ENCODE peak calls at places on chromosome 6, in nine cellular contexts. One of them, this sample, is unnamed.

GRCh38 chr6:6657820-6658217 is 69.3 kb downstream of the LY86 start:
- DNase-seq in A673: no peak
- DNase-seq in Calu3: no peak
- DNase-seq in psoas muscle: no peak
- DNase-seq in heart left ventricle: no peak
- DNase-seq in fibroblast of pulmonary artery: no peak
- DNase-seq in astrocyte of the spinal cord: no peak
- DNase-seq in fibroblast of mammary gland: no peak
- DNase-seq in bronchial epithelial cell: no peak
- DNase-seq in this sample: no peak

GRCh38 chr6:104955927-104956662 is 812 bp upstream of the LIN28B start:
- DNase-seq in heart left ventricle: no peak
- DNase-seq in psoas muscle: no peak
- DNase-seq in bronchial epithelial cell: no peak
- DNase-seq in fibroblast of pulmonary artery: no peak
- DNase-seq in fibroblast of mammary gland: no peak
- DNase-seq in A673: peak
- DNase-seq in astrocyte of the spinal cord: no peak
- DNase-seq in Calu3: no peak
- DNase-seq in this sample: no peak

GRCh38 chr6:122401104-122401503 is 1.7 kb downstream of the HSF2 start:
- DNase-seq in fibroblast of pulmonary artery: no peak
- DNase-seq in fibroblast of mammary gland: no peak
- DNase-seq in Calu3: no peak
- DNase-seq in bronchial epithelial cell: no peak
- DNase-seq in heart left ventricle: no peak
- DNase-seq in astrocyte of the spinal cord: no peak
- DNase-seq in psoas muscle: no peak
- DNase-seq in A673: no peak
- DNase-seq in this sample: no peak

GRCh38 chr6:165922309-165922794 is 245.3 kb downstream of the TBXT start:
- DNase-seq in A673: no peak
- DNase-seq in psoas muscle: no peak
- DNase-seq in bronchial epithelial cell: no peak
- DNase-seq in fibroblast of mammary gland: no peak
- DNase-seq in heart left ventricle: no peak
- DNase-seq in fibroblast of pulmonary artery: peak
- DNase-seq in astrocyte of the spinal cord: peak
- DNase-seq in Calu3: no peak
- DNase-seq in this sample: no peak

GRCh38 chr6:74931567-74931966 is 274.3 kb downstream of the COL12A1 start:
- DNase-seq in fibroblast of mammary gland: peak
- DNase-seq in A673: no peak
- DNase-seq in heart left ventricle: no peak
- DNase-seq in astrocyte of the spinal cord: peak
- DNase-seq in Calu3: no peak
- DNase-seq in bronchial epithelial cell: peak
- DNase-seq in psoas muscle: no peak
- DNase-seq in fibroblast of pulmonary artery: peak
- DNase-seq in this sample: no peak

GRCh38 chr6:12613819-12614218 is 102.7 kb upstream of the PHACTR1 start:
- DNase-seq in Calu3: no peak
- DNase-seq in fibroblast of pulmonary artery: peak
- DNase-seq in fibroblast of mammary gland: no peak
- DNase-seq in heart left ventricle: no peak
- DNase-seq in A673: no peak
- DNase-seq in bronchial epithelial cell: no peak
- DNase-seq in psoas muscle: no peak
- DNase-seq in astrocyte of the spinal cord: no peak
- DNase-seq in this sample: no peak

GRCh38 chr6:151494235-151494950 is 576 bp downstream of the CCDC170 start:
- DNase-seq in astrocyte of the spinal cord: peak
- DNase-seq in psoas muscle: peak
- DNase-seq in Calu3: peak
- DNase-seq in A673: peak
- DNase-seq in fibroblast of pulmonary artery: no peak
- DNase-seq in fibroblast of mammary gland: peak
- DNase-seq in heart left ventricle: peak
- DNase-seq in bronchial epithelial cell: peak
- DNase-seq in this sample: no peak

GRCh38 chr6:129022011-129022553 is 139.1 kb downstream of the LAMA2 start:
- DNase-seq in fibroblast of mammary gland: no peak
- DNase-seq in heart left ventricle: no peak
- DNase-seq in Calu3: no peak
- DNase-seq in bronchial epithelial cell: no peak
- DNase-seq in astrocyte of the spinal cord: no peak
- DNase-seq in A673: no peak
- DNase-seq in fibroblast of pulmonary artery: no peak
- DNase-seq in psoas muscle: no peak
- DNase-seq in this sample: no peak

GRCh38 chr6:125974214-125974866 is 12.0 kb upstream of the TRMT11 start:
- DNase-seq in Calu3: no peak
- DNase-seq in A673: peak
- DNase-seq in fibroblast of pulmonary artery: peak
- DNase-seq in bronchial epithelial cell: peak
- DNase-seq in astrocyte of the spinal cord: peak
- DNase-seq in fibroblast of mammary gland: peak
- DNase-seq in psoas muscle: no peak
- DNase-seq in heart left ventricle: no peak
- DNase-seq in this sample: no peak

GRCh38 chr6:154448448-154449096 is 61.9 kb downstream of the CNKSR3 start:
- DNase-seq in psoas muscle: no peak
- DNase-seq in heart left ventricle: no peak
- DNase-seq in A673: peak
- DNase-seq in fibroblast of mammary gland: peak
- DNase-seq in Calu3: no peak
- DNase-seq in fibroblast of pulmonary artery: peak
- DNase-seq in astrocyte of the spinal cord: peak
- DNase-seq in bronchial epithelial cell: peak
- DNase-seq in this sample: no peak

GRCh38 chr6:75334266-75335040 is 49.9 kb upstream of the TMEM30A start:
- DNase-seq in bronchial epithelial cell: peak
- DNase-seq in fibroblast of mammary gland: peak
- DNase-seq in psoas muscle: no peak
- DNase-seq in astrocyte of the spinal cord: peak
- DNase-seq in heart left ventricle: no peak
- DNase-seq in Calu3: no peak
- DNase-seq in fibroblast of pulmonary artery: peak
- DNase-seq in A673: peak
- DNase-seq in this sample: no peak

GRCh38 chr6:153231048-153231635 is 100.1 kb upstream of the RGS17 start:
- DNase-seq in psoas muscle: peak
- DNase-seq in astrocyte of the spinal cord: peak
- DNase-seq in A673: peak
- DNase-seq in heart left ventricle: peak
- DNase-seq in fibroblast of pulmonary artery: peak
- DNase-seq in Calu3: peak
- DNase-seq in bronchial epithelial cell: peak
- DNase-seq in fibroblast of mammary gland: peak
- DNase-seq in this sample: peak

GRCh38 chr6:41459738-41460137 is 86.4 kb upstream of the FOXP4 start:
- DNase-seq in psoas muscle: no peak
- DNase-seq in A673: no peak
- DNase-seq in heart left ventricle: no peak
- DNase-seq in astrocyte of the spinal cord: no peak
- DNase-seq in fibroblast of pulmonary artery: no peak
- DNase-seq in Calu3: no peak
- DNase-seq in fibroblast of mammary gland: no peak
- DNase-seq in bronchial epithelial cell: no peak
- DNase-seq in this sample: no peak

GRCh38 chr6:37651991-37652390 is 45.7 kb downstream of the MDGA1 start:
- DNase-seq in A673: no peak
- DNase-seq in astrocyte of the spinal cord: no peak
- DNase-seq in bronchial epithelial cell: no peak
- DNase-seq in fibroblast of mammary gland: no peak
- DNase-seq in heart left ventricle: no peak
- DNase-seq in Calu3: no peak
- DNase-seq in psoas muscle: no peak
- DNase-seq in fibroblast of pulmonary artery: no peak
- DNase-seq in this sample: no peak

GRCh38 chr6:37646986-37647764 is 50.5 kb downstream of the MDGA1 start:
- DNase-seq in heart left ventricle: no peak
- DNase-seq in A673: no peak
- DNase-seq in astrocyte of the spinal cord: no peak
- DNase-seq in bronchial epithelial cell: no peak
- DNase-seq in fibroblast of mammary gland: no peak
- DNase-seq in fibroblast of pulmonary artery: no peak
- DNase-seq in psoas muscle: no peak
- DNase-seq in Calu3: no peak
- DNase-seq in this sample: no peak

GRCh38 chr6:37648465-37649330 is 49.0 kb downstream of the MDGA1 start:
- DNase-seq in fibroblast of mammary gland: no peak
- DNase-seq in bronchial epithelial cell: peak
- DNase-seq in psoas muscle: no peak
- DNase-seq in astrocyte of the spinal cord: no peak
- DNase-seq in fibroblast of pulmonary artery: no peak
- DNase-seq in A673: no peak
- DNase-seq in heart left ventricle: no peak
- DNase-seq in Calu3: no peak
- DNase-seq in this sample: no peak

GRCh38 chr6:37647765-37648085 is 50.0 kb downstream of the MDGA1 start:
- DNase-seq in Calu3: no peak
- DNase-seq in fibroblast of pulmonary artery: no peak
- DNase-seq in psoas muscle: no peak
- DNase-seq in bronchial epithelial cell: no peak
- DNase-seq in astrocyte of the spinal cord: no peak
- DNase-seq in fibroblast of mammary gland: no peak
- DNase-seq in heart left ventricle: no peak
- DNase-seq in A673: no peak
- DNase-seq in this sample: no peak

GRCh38 chr6:37650071-37650481 is 47.6 kb downstream of the MDGA1 start:
- DNase-seq in heart left ventricle: no peak
- DNase-seq in psoas muscle: no peak
- DNase-seq in fibroblast of pulmonary artery: no peak
- DNase-seq in fibroblast of mammary gland: no peak
- DNase-seq in astrocyte of the spinal cord: no peak
- DNase-seq in bronchial epithelial cell: no peak
- DNase-seq in Calu3: no peak
- DNase-seq in A673: no peak
- DNase-seq in this sample: peak
- TF ChIP-seq CTCF in heart left ventricle: no peak
- TF ChIP-seq CTCF in psoas muscle: no peak
- TF ChIP-seq CTCF in fibroblast of pulmonary artery: no peak
- TF ChIP-seq CTCF in fibroblast of mammary gland: no peak
- TF ChIP-seq CTCF in astrocyte of the spinal cord: peak
- TF ChIP-seq CTCF in bronchial epithelial cell: peak
- TF ChIP-seq CTCF in Calu3: no peak
- TF ChIP-seq CTCF in A673: no peak
- TF ChIP-seq CTCF in this sample: no peak

DNA sequence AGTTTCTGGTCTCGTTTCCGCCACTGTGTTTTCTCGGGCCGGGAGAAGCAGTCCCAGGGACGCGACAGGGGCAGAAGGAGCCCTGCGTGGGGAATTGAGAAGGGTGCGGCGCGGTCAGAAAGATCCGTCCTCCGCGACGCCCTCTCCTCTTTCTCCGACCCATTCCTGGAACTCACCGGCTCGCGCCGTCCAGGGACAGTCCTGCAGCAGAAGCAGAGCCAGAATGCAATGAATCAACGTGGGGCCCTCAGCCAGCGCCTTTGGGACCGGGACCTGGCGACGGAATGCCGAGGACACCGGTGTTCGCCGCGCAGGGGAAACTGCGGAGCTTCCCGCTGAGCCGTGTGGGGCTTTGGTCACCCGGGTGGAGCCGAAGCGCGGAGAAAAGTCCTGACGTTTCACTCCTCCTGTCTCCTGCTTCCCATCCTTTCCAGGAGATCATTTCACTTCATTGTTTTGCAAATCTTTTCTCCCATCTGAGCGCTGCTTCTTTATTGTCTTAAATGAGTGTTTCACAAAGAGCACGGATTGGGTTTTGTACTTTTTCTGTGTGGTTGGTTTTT is 26.4 kb downstream of the ULBP1 start:
- DNase-seq in psoas muscle: no peak
- DNase-seq in bronchial epithelial cell: no peak
- DNase-seq in astrocyte of the spinal cord: no peak
- DNase-seq in Calu3: no peak
- DNase-seq in A673: no peak
- DNase-seq in heart left ventricle: no peak
- DNase-seq in fibroblast of pulmonary artery: no peak
- DNase-seq in fibroblast of mammary gland: no peak
- DNase-seq in this sample: no peak
- TF ChIP-seq CTCF in psoas muscle: no peak
- TF ChIP-seq CTCF in bronchial epithelial cell: no peak
- TF ChIP-seq CTCF in astrocyte of the spinal cord: no peak
- TF ChIP-seq CTCF in Calu3: no peak
- TF ChIP-seq CTCF in A673: no peak
- TF ChIP-seq CTCF in heart left ventricle: no peak
- TF ChIP-seq CTCF in fibroblast of pulmonary artery: no peak
- TF ChIP-seq CTCF in fibroblast of mammary gland: no peak
- TF ChIP-seq CTCF in this sample: no peak

DNA sequence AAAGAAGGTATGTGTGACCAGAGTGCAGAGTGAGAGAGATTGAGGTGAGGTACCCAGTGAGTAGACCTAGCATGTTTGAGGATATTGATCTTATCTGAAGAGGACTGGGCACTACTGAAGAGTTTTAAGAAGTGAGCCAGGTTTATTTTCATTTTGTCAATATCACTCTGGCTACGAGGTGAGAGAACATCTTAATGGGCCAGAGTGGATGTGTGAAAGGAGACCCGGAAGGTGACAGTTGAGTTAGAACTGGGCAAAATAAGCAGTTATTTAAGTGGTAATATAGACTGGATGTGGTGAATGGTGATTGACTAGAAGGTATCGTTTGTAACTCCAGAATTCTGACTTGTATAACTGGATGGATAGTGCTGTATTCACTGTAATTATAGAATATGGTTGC is 134.1 kb downstream of the QKI start:
- DNase-seq in astrocyte of the spinal cord: no peak
- DNase-seq in A673: no peak
- DNase-seq in fibroblast of pulmonary artery: no peak
- DNase-seq in fibroblast of mammary gland: no peak
- DNase-seq in Calu3: no peak
- DNase-seq in bronchial epithelial cell: no peak
- DNase-seq in psoas muscle: no peak
- DNase-seq in heart left ventricle: no peak
- DNase-seq in this sample: no peak
- TF ChIP-seq CTCF in astrocyte of the spinal cord: no peak
- TF ChIP-seq CTCF in A673: no peak
- TF ChIP-seq CTCF in fibroblast of pulmonary artery: no peak
- TF ChIP-seq CTCF in fibroblast of mammary gland: no peak
- TF ChIP-seq CTCF in Calu3: no peak
- TF ChIP-seq CTCF in bronchial epithelial cell: no peak
- TF ChIP-seq CTCF in psoas muscle: no peak
- TF ChIP-seq CTCF in heart left ventricle: no peak
- TF ChIP-seq CTCF in this sample: no peak

DNA sequence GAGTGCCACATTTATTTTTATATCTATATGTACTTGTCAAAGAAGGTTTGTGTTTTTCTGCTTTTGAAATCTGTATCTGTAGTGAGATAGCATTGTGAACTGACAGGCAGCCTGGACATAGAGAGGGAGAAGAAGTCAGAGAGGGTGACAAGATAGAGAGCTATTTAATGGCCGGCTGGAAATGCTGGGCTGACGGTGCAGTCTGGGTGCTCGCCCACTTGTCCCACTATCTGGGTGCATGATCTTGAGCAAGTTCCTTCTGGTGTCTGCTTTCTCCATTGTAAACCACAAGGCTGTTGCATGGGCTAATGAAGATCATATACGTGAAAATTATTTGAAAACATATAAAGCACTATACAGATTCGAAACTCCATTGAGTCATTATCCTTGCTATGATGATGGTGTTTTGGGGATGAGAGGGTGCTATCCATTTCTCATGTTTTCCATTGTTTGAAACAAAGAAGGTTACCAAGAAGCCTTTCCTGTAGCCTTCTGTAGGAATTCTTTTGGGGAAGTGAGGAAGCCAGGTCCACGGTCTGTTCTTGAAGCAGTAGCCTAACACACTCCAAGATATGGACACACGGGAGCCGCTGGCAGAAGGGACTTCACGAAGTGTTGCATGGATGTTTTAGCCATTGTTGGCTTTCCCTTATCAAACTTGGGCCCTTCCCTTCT is 18.4 kb downstream of the CD83 start:
- DNase-seq in psoas muscle: no peak
- DNase-seq in bronchial epithelial cell: no peak
- DNase-seq in fibroblast of pulmonary artery: no peak
- DNase-seq in heart left ventricle: no peak
- DNase-seq in A673: no peak
- DNase-seq in Calu3: no peak
- DNase-seq in astrocyte of the spinal cord: no peak
- DNase-seq in fibroblast of mammary gland: no peak
- DNase-seq in this sample: no peak
- TF ChIP-seq CTCF in psoas muscle: no peak
- TF ChIP-seq CTCF in bronchial epithelial cell: no peak
- TF ChIP-seq CTCF in fibroblast of pulmonary artery: no peak
- TF ChIP-seq CTCF in heart left ventricle: no peak
- TF ChIP-seq CTCF in A673: no peak
- TF ChIP-seq CTCF in Calu3: no peak
- TF ChIP-seq CTCF in astrocyte of the spinal cord: no peak
- TF ChIP-seq CTCF in fibroblast of mammary gland: no peak
- TF ChIP-seq CTCF in this sample: no peak

This sample was measured in pancreas.